ENCODE peak calls at places on chromosomes 11 and 22, in six cellular contexts. U, W, T, I, N and E are unnamed samples.

GRCh38 chr11:94586978-94587377 is 19.8 kb downstream of the PIWIL4 start:
- DNase-seq in T (no peak), N (no peak), I (no peak), W (no peak), U (no peak), E (peak; percentile 73)

GRCh38 chr22:23450434-23450795 is 129.7 kb downstream of the IGLL1 start:
- DNase-seq in T (no peak), N (no peak), W (no peak), I (no peak), U (no peak), E (no peak)

GRCh38 chr11:95977534-95978174 is 53.7 kb upstream of the MTMR2 start:
- DNase-seq in I (no peak), W (no peak), T (no peak), U (no peak), N (peak; percentile 69), E (no peak)

GRCh38 chr11:60919320-60919719 is 4.9 kb upstream of the TMEM132A start:
- DNase-seq in U (no peak), W (no peak), N (no peak), I (no peak), T (no peak), E (no peak)

GRCh38 chr11:132196928-132197327 is 826.5 kb downstream of the NTM start:
- DNase-seq in U (no peak), T (no peak), N (no peak), I (no peak), W (no peak), E (no peak)

GRCh38 chr11:96054870-96055705 is 131.2 kb upstream of the MTMR2 start:
- DNase-seq in U (peak; percentile 59), W (no peak), I (no peak), N (peak; percentile 70), T (no peak), E (peak; percentile 48)

GRCh38 chr11:12411806-12412727 is 34.7 kb downstream of the PARVA start:
- DNase-seq in U (peak; percentile 90), T (peak; percentile 63), N (peak; percentile 91), W (peak; percentile 69), I (peak; percentile 68), E (peak; percentile 79)

GRCh38 chr22:31343235-31344191 is 2.6 kb downstream of the PATZ1 start:
- DNase-seq in T (peak; percentile 34), N (peak; percentile 35), W (peak; percentile 60), I (no peak), U (peak; percentile 92), E (peak; percentile 74)

GRCh38 chr22:20013382-20013871 is 3.2 kb downstream of the ARVCF start:
- DNase-seq in T (peak; percentile 68), U (peak; percentile 88), I (peak; percentile 66), N (peak; percentile 73), W (peak; percentile 70), E (peak; percentile 58)

GRCh38 chr22:29480512-29481264 is 670 bp downstream of the NEFH start:
- DNase-seq in T (peak; percentile 16), I (peak; percentile 34), W (no peak), N (peak; percentile 82), U (peak; percentile 75), E (no peak)

GRCh38 chr11:114953039-114953438 is 274.7 kb downstream of the NXPE2 start:
- DNase-seq in N (no peak), T (no peak), I (no peak), U (peak; percentile 60), W (no peak), E (peak; percentile 35)

GRCh38 chr11:31001432-31001831 is 368.1 kb downstream of the DCDC1 start:
- DNase-seq in W (no peak), T (no peak), I (no peak), N (no peak), U (no peak), E (no peak)

GRCh38 chr22:20584872-20585639 is 77.6 kb downstream of the MED15 start:
- DNase-seq in I (no peak), U (no peak), T (peak; percentile 15), W (no peak), N (no peak), E (no peak)

GRCh38 chr11:47241740-47242400 is 6.7 kb downstream of the ACP2 start:
- DNase-seq in N (no peak), U (no peak), I (no peak), T (no peak), W (no peak), E (no peak)

GRCh38 chr22:41479671-41480396 is 10.9 kb downstream of the ACO2 start:
- DNase-seq in N (peak; percentile 38), I (no peak), T (no peak), U (peak; percentile 75), W (no peak), E (no peak)

GRCh38 chr22:44550666-44551491 is 52.8 kb upstream of the RTL6 start:
- DNase-seq in N (peak; percentile 98), T (peak; percentile 72), U (no peak), W (peak; percentile 71), I (peak; percentile 57), E (no peak)

GRCh38 chr22:45248832-45249561 is 8.3 kb upstream of the KIAA0930 start:
- DNase-seq in T (no peak), I (no peak), W (no peak), N (no peak), U (no peak), E (no peak)

GRCh38 chr11:119347242-119347641 is 737 bp upstream of the MFRP start:
- DNase-seq in U (no peak), W (no peak), I (no peak), N (no peak), T (no peak), E (no peak)

GRCh38 chr11:12090061-12090572 is 20.3 kb upstream of the MICAL2 start:
- DNase-seq in W (peak; percentile 44), U (no peak), I (no peak), T (no peak), N (peak; percentile 63), E (no peak)

GRCh38 chr11:73576226-73576625 is 21.7 kb downstream of the FAM168A start:
- DNase-seq in I (no peak), N (no peak), W (no peak), T (no peak), U (no peak), E (no peak)

GRCh38 chr11:108873305-108873704 is 208.4 kb downstream of the DDX10 start:
- DNase-seq in W (no peak), N (peak; percentile 55), U (no peak), I (no peak), T (no peak), E (no peak)

GRCh38 chr22:23288301-23289129 is 108.2 kb downstream of the BCR start:
- DNase-seq in T (no peak), W (no peak), I (no peak), N (no peak), U (no peak), E (no peak)

GRCh38 chr22:38724926-38725571 is 19.3 kb downstream of the GTPBP1 start:
- DNase-seq in T (no peak), N (peak; percentile 44), I (no peak), U (peak; percentile 71), W (no peak), E (peak; percentile 36)

GRCh38 chr22:19917389-19918138 is 24.0 kb upstream of the COMT start:
- DNase-seq in N (no peak), W (no peak), T (no peak), I (no peak), U (no peak), E (no peak)

GRCh38 chr11:64675417-64676252 is 47.4 kb downstream of the NRXN2 start:
- DNase-seq in T (peak; percentile 80), W (no peak), U (no peak), N (peak; percentile 92), I (peak; percentile 87), E (no peak)

GRCh38 chr11:44036811-44037657 is 10.7 kb upstream of the ACCSL start:
- DNase-seq in N (peak; percentile 93), T (peak; percentile 81), I (peak; percentile 77), W (peak; percentile 80), U (peak; percentile 96), E (peak; percentile 67)
- H3K27me3 ChIP-seq in N (no peaks in the 10 kb centered on the region), T (no peaks in the 10 kb centered on the region), I (no peaks in the 10 kb centered on the region), W (no peaks in the 10 kb centered on the region), U (no peaks in the 10 kb centered on the region), E (no peaks in the 10 kb centered on the region)

GRCh38 chr11:8785998-8786397 is 103.4 kb downstream of the RPL27A start:
- DNase-seq in W (no peak), N (no peak), U (no peak), T (no peak), I (no peak), E (no peak)

GRCh38 chr11:8788616-8789015 is 106.0 kb downstream of the RPL27A start:
- DNase-seq in W (no peak), N (no peak), U (no peak), I (no peak), T (no peak), E (no peak)

GRCh38 chr11:8787372-8787771 is 104.8 kb downstream of the RPL27A start:
- DNase-seq in I (no peak), N (no peak), T (no peak), W (no peak), U (no peak), E (no peak)

GRCh38 chr11:8785457-8785856 is 102.9 kb downstream of the RPL27A start:
- DNase-seq in W (no peak), I (no peak), N (no peak), U (no peak), T (no peak), E (no peak)

DNA sequence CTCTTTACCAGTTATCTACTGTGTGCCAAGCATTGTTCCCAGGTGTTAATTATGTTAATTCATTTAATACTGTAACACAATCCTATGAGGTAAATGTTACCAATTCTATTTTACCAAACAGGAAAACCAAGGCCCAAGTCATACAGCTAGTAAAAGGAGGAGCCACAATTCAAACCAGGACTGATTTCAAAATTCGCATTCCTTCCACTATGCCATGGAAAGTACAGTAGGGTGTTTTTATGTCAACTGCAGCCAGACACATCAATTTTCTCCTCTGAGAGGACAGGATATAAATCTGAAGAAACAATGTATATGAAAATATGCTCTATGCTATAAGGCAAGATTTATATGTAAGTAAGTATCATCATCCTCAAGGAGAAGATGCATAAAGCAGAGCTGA is 104.3 kb downstream of the RPL27A start:
- DNase-seq in W (no peak), U (peak; percentile 31), T (no peak), N (peak; percentile 56), I (no peak), E (peak; percentile 17)
- TF ChIP-seq CTCF in W (no peak), U (no peak), T (peak; percentile 28), N (peak; percentile 38), I (peak; percentile 11), E (no peak)

GRCh38 chr22:49709464-49709863 is 118.2 kb downstream of the BRD1 start:
- DNase-seq in W (no peak), U (no peak), T (no peak), I (no peak), N (no peak), E (no peak)
- H3K27me3 ChIP-seq in W (no peaks in the 10 kb centered on the region), U (no peaks in the 10 kb centered on the region), T (peaks cover 88% of the 10 kb centered on the region), I (peaks cover 48% of the 10 kb centered on the region), N (peaks cover 3% of the 10 kb centered on the region), E (no peaks in the 10 kb centered on the region)

DNA sequence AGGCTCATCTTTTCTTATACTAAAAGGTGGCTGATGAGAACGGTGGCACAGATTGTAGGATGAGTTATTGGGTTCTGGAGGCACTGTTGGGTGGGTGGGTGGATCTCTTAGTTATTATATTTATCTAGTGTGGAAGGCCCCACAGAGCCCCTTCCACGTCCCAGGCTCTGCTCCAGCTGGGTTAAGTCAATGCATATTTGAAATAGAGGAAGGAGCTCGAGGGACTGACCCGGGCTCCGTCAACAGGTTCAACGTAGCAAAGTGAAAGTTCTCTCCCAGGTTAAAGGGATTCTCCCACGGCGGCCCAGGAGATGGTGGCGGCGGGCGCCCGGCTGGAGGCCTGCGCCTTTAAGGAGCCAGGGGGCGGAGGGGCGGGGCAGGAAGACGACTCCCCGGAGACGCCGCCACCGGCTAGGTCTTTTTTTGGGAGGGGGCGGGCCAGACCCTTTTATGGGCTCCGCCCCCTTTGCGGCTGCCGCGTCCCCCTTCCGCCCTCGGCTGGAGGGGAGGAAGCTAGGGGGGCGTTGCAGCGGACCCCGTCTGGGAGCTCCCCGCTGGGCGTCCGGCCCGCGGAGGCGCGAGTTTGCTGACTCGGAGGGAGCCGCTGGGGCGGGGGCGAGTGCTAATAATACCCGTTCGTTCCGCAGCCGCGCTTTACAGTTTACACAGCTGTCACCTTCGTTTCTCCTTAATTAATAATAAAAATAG is 1.5 kb upstream of the INPPL1 start:
- DNase-seq in W (peak; percentile 98), T (peak; percentile 96), I (peak; percentile 95), N (peak; percentile 97), U (peak; percentile 99), E (peak; percentile 99)
- TF ChIP-seq CTCF in W (peak; percentile 64), T (peak; percentile 66), I (no peak), N (peak; percentile 33), U (no peak), E (no peak)